ENCODE peak calls at places on chromosomes 2 and 18, in nine cellular contexts. E is tibial nerve, R is heart right ventricle, U is colonic mucosa, C is body of pancreas, M is ovary, T is SJSA1, Y is psoas muscle, S is PC-9. W is an unnamed sample.

GRCh38 chr18:5772271-5772670 is 123.1 kb downstream of the TMEM200C start:
- DNase-seq in E (no peak), R (no peak), U (no peak), C (no peak), M (no peak), T (peak; percentile 42), Y (no peak), S (no peak), W (no peak)

GRCh38 chr18:76401496-76401895 is 93.5 kb downstream of the ZNF516 start:
- DNase-seq in E (no peak), R (no peak), U (no peak), C (no peak), M (no peak), T (no peak), Y (no peak), S (no peak), W (no peak)

GRCh38 chr2:227471924-227472264 is at the start of gene AGFG1:
- DNase-seq in E (peak; percentile 68), R (peak; percentile 82), U (peak; percentile 90), C (peak; percentile 86), M (peak; percentile 83), T (peak; percentile 79), Y (peak; percentile 79), S (peak; percentile 63), W (peak; percentile 64)

GRCh38 chr2:201116959-201117734 is 1.2 kb downstream of the CFLAR start:
- DNase-seq in E (peak; percentile 76), R (peak; percentile 70), U (peak; percentile 65), C (peak; percentile 68), M (peak; percentile 83), T (peak; percentile 87), Y (peak; percentile 77), S (peak; percentile 87), W (peak; percentile 79)

GRCh38 chr2:136246086-136246669 is 128.2 kb upstream of the CXCR4 start:
- DNase-seq in E (no peak), R (no peak), U (peak; percentile 38), C (no peak), M (no peak), T (peak; percentile 34), Y (peak; percentile 57), S (no peak), W (peak; percentile 57)

GRCh38 chr2:231299267-231299666 is 96.2 kb upstream of the B3GNT7 start:
- DNase-seq in E (no peak), R (no peak), U (no peak), C (no peak), M (no peak), T (no peak), Y (no peak), S (peak; percentile 37), W (no peak)

GRCh38 chr2:47002480-47003381 is 87.1 kb upstream of the MCFD2 start:
- DNase-seq in E (no peak), R (no peak), U (no peak), C (no peak), M (peak; percentile 68), T (no peak), Y (peak; percentile 45), S (no peak), W (no peak)

GRCh38 chr2:180577567-180577966 is 402.8 kb upstream of the UBE2E3 start:
- DNase-seq in E (no peak), R (no peak), U (no peak), C (no peak), M (no peak), T (no peak), Y (no peak), S (peak; percentile 53), W (no peak)

GRCh38 chr18:4093676-4094075 is 361.4 kb downstream of the DLGAP1 start:
- DNase-seq in E (no peak), R (no peak), U (no peak), C (no peak), M (no peak), T (no peak), Y (no peak), S (no peak), W (no peak)

DNA sequence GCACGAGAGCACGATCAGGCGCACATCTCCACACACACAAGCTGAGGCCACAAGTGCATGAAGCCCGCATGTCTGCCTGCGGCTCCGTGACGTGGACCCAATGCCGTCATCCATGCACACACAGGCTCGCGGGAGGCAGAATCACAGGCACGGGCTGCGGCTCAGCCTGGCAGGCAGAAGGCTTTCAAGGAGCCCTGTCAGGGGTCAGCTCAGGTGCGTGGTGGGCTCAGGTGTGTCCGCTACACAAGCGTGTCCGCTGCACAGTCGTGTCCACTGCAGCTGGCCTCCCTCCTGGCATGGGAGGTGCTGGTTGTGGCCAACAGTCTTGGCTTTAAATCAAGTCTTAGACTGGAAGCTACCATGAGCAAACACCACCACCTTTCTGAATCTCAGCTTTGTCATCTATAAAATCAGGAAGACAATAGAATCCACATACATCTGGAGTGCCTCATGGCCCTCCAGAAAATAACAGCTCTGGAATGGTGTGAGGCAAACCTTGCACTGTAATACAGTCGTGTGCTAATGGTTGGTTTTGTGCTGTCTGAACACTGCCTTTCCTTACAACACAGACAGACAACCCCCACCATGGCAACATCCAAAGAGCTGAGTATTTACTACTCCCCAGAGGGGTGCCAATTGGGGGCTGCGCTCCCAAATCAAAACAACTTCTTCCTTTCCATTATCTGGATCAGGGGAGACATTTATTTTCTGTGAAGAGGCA is 210.1 kb downstream of the NDUFA10 start:
- DNase-seq in E (no peak), R (no peak), U (no peak), C (no peak), M (peak; percentile 32), T (no peak), Y (peak; percentile 38), S (no peak), W (no peak)
- H3K4me1 ChIP-seq in E (no peaks in the 10 kb centered on the region), R (no peaks in the 10 kb centered on the region), U (no peaks in the 10 kb centered on the region), C (no peaks in the 10 kb centered on the region), M (peaks cover 9% of the 10 kb centered on the region), T (no peaks in the 10 kb centered on the region), Y (peaks cover 8% of the 10 kb centered on the region), S (no peaks in the 10 kb centered on the region), W (no peaks in the 10 kb centered on the region)

GRCh38 chr2:113175736-113176695 is 2.2 kb downstream of the PSD4 start:
- DNase-seq in E (no peak), R (no peak), U (no peak), C (no peak), M (no peak), T (no peak), Y (no peak), S (no peak), W (no peak)
- H3K4me1 ChIP-seq in E (no peaks in the 10 kb centered on the region), R (no peaks in the 10 kb centered on the region), U (no peaks in the 10 kb centered on the region), C (peaks cover 15% of the 10 kb centered on the region), M (no peaks in the 10 kb centered on the region), T (no peaks in the 10 kb centered on the region), Y (no peaks in the 10 kb centered on the region), S (no peaks in the 10 kb centered on the region), W (no peaks in the 10 kb centered on the region)

GRCh38 chr2:187552381-187552780 is 1.9 kb downstream of the TFPI start:
- DNase-seq in E (no peak), R (no peak), U (no peak), C (no peak), M (no peak), T (no peak), Y (no peak), S (no peak), W (no peak)
- H3K4me1 ChIP-seq in E (no peaks in the 10 kb centered on the region), R (no peaks in the 10 kb centered on the region), U (no peaks in the 10 kb centered on the region), C (peaks cover 42% of the 10 kb centered on the region), M (no peaks in the 10 kb centered on the region), T (peaks cover 41% of the 10 kb centered on the region), Y (peaks cover 19% of the 10 kb centered on the region), S (peaks cover 9% of the 10 kb centered on the region), W (no peaks in the 10 kb centered on the region)

GRCh38 chr2:176161817-176162626 is 4.9 kb downstream of the HOXD3 start:
- DNase-seq in E (no peak), R (no peak), U (no peak), C (no peak), M (no peak), T (no peak), Y (no peak), S (no peak), W (no peak)

GRCh38 chr2:176159678-176160250 is 2.7 kb downstream of the HOXD3 start:
- DNase-seq in E (no peak), R (no peak), U (no peak), C (no peak), M (no peak), T (no peak), Y (no peak), S (no peak), W (no peak)

GRCh38 chr2:176160251-176161040 is 3.3 kb downstream of the HOXD3 start:
- DNase-seq in E (no peak), R (no peak), U (no peak), C (no peak), M (no peak), T (no peak), Y (no peak), S (no peak), W (no peak)

GRCh38 chr2:176162911-176163654 is 6.0 kb downstream of the HOXD3 start:
- DNase-seq in E (no peak), R (no peak), U (no peak), C (no peak), M (no peak), T (no peak), Y (no peak), S (no peak), W (no peak)

DNA sequence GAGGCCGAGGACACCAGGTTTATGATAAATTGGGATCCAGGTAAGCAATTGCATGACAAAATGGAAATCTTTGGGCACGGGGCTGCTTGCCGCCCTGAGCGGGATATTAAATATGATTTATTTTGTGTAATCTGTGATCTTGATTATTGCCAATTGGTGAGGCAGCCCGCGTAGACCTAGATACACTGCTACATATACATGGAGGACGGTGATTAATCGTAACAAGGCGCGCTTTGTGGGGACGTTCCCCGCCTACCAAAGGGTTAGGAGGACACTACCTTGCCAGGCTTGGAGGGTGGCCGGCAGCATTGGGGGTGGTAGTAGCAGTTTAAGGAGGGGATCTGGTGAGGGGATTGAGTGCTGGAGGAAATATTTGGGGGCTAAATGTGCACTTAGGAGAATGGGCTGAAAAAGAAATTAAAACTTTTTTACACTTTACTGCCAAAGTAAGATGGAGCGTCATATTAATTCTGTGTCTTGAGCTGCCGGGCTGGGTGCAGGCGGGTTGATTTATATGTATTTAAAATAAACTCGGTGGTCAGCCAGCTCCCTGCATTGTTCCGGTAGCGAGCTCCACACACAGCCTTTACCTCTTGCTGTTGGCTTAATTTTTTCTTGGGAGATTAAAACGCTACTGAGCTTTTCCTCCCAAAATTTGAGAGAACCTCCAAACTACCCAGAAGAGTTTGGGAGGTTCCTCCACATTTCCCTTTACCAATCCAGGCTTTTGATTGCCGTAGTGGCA is 4.1 kb downstream of the HOXD3 start:
- DNase-seq in E (no peak), R (no peak), U (no peak), C (no peak), M (no peak), T (no peak), Y (no peak), S (no peak), W (no peak)
- H3K4me1 ChIP-seq in E (no peaks in the 10 kb centered on the region), R (peaks cover 8% of the 10 kb centered on the region), U (peaks cover 8% of the 10 kb centered on the region), C (peaks cover 41% of the 10 kb centered on the region), M (peaks cover 3% of the 10 kb centered on the region), T (no peaks in the 10 kb centered on the region), Y (no peaks in the 10 kb centered on the region), S (no peaks in the 10 kb centered on the region), W (peaks cover 4% of the 10 kb centered on the region)